ENCODE peak calls at places on chromosomes 16 and 17, in seven cellular contexts. H is tibial artery, Q is NCI-H1694, U is MCF 10A, F is AG08395, O is kidney glomerular epithelial cell, G is NCI-H1436. K is an unnamed sample.

GRCh38 chr16:87074635-87075318 is 242.4 kb downstream of the C16orf95 start:
- DNase-seq in H (peak; percentile 48), Q (no peak), U (no peak), F (no peak), O (peak; percentile 15), G (no peak), K (no peak)

GRCh38 chr17:49739662-49740271 is 24.2 kb downstream of the FAM117A start:
- DNase-seq in H (peak; percentile 81), Q (peak; percentile 18), U (peak; percentile 61), F (no peak), O (no peak), G (peak; percentile 92), K (peak; percentile 88)

GRCh38 chr16:56189990-56190902 is 1.0 kb upstream of the GNAO1 start:
- DNase-seq in H (no peak), Q (peak; percentile 34), U (no peak), F (no peak), O (no peak), G (no peak), K (no peak)

GRCh38 chr16:85689285-85689949 is 663 bp upstream of the GINS2 start:
- DNase-seq in H (no peak), Q (no peak), U (no peak), F (no peak), O (no peak), G (no peak), K (no peak)

GRCh38 chr16:74667215-74667765 is 613 bp upstream of the RFWD3 start:
- DNase-seq in H (peak; percentile 67), Q (no peak), U (peak; percentile 15), F (peak; percentile 21), O (no peak), G (peak; percentile 38), K (no peak)

GRCh38 chr17:14301761-14302401 is 1.0 kb downstream of the HS3ST3B1 start:
- DNase-seq in H (no peak), Q (no peak), U (peak; percentile 49), F (no peak), O (peak; percentile 27), G (no peak), K (no peak)

GRCh38 chr17:29241015-29241963 is 5.4 kb upstream of the CRYBA1 start:
- DNase-seq in H (peak; percentile 85), Q (no peak), U (peak; percentile 97), F (peak; percentile 94), O (peak; percentile 99), G (no peak), K (peak; percentile 71)

GRCh38 chr16:24700549-24701392 is 28.7 kb upstream of the TNRC6A start:
- DNase-seq in H (peak; percentile 94), Q (no peak), U (peak; percentile 97), F (peak; percentile 98), O (peak; percentile 98), G (no peak), K (peak; percentile 90)

GRCh38 chr17:40915721-40916256 is 21.7 kb downstream of the KRT23 start:
- DNase-seq in H (no peak), Q (no peak), U (no peak), F (peak; percentile 60), O (peak; percentile 92), G (no peak), K (no peak)

K was measured in right atrium auricular region.